ENCODE peak calls at places on chromosomes 11 and 22, in five cellular contexts. G is fibroblast of villous mesenchyme; O is naive thymus-derived CD4-positive, alpha-beta T cell; P is activated CD4-positive, CD25-positive, alpha-beta regulatory T cell; L is neural progenitor cell. A is an unnamed sample.

GRCh38 chr11:129814244-129814992 is 1.2 kb upstream of the TMEM45B start:
- DNase-seq in G (no peak), O (peak; percentile 84), P (peak; percentile 16), L (peak; percentile 6), A (peak; percentile 90)

GRCh38 chr22:30943368-30943767 is 25.2 kb downstream of the MORC2 start:
- DNase-seq in G (no peak), O (peak; percentile 79), P (peak; percentile 40), L (no peak), A (peak; percentile 59)

GRCh38 chr11:105738972-105739574 is 129.2 kb downstream of the GRIA4 start:
- DNase-seq in G (no peak), O (no peak), P (no peak), L (peak; percentile 22), A (no peak)

GRCh38 chr22:37457093-37457893 is 28.9 kb downstream of the MFNG start:
- DNase-seq in G (peak; percentile 53), O (peak; percentile 77), P (peak; percentile 68), L (peak; percentile 83), A (peak; percentile 93)

GRCh38 chr22:28023774-28024173 is 104.7 kb upstream of the PITPNB start:
- DNase-seq in G (no peak), O (no peak), P (no peak), L (no peak), A (no peak)

GRCh38 chr11:125214466-125215204 is 50.1 kb downstream of the PKNOX2 start:
- DNase-seq in G (peak; percentile 21), O (no peak), P (no peak), L (peak; percentile 47), A (no peak)

GRCh38 chr22:32661737-32662586 is 139.5 kb upstream of the TIMP3 start:
- DNase-seq in G (peak; percentile 89), O (no peak), P (no peak), L (no peak), A (no peak)

GRCh38 chr22:37195921-37196320 is 7.9 kb upstream of the C1QTNF6 start:
- DNase-seq in G (peak; percentile 52), O (no peak), P (no peak), L (no peak), A (no peak)

GRCh38 chr22:22880645-22881044 is 7.0 kb upstream of the IGLL5 start:
- DNase-seq in G (no peak), O (no peak), P (no peak), L (no peak), A (no peak)

GRCh38 chr11:132535830-132536229 is 996.5 kb downstream of the OPCML start:
- DNase-seq in G (no peak), O (no peak), P (no peak), L (no peak), A (no peak)

GRCh38 chr11:65479184-65480145 is 19.4 kb upstream of the MALAT1 start:
- DNase-seq in G (peak; percentile 99), O (no peak), P (no peak), L (peak; percentile 74), A (no peak)

GRCh38 chr11:38302564-38302963 is 1704.5 kb upstream of the RAG2 start:
- DNase-seq in G (no peak), O (no peak), P (no peak), L (no peak), A (no peak)

GRCh38 chr11:124938206-124938765 is 2.4 kb upstream of the HEPACAM start:
- DNase-seq in G (peak; percentile 33), O (no peak), P (no peak), L (no peak), A (no peak)

GRCh38 chr11:77669848-77670511 is 32.4 kb upstream of the CLNS1A start:
- DNase-seq in G (peak; percentile 50), O (no peak), P (no peak), L (no peak), A (no peak)

GRCh38 chr11:2419638-2420501 is 19.3 kb downstream of the TSSC4 start:
- DNase-seq in G (peak; percentile 78), O (peak; percentile 40), P (no peak), L (peak; percentile 90), A (peak; percentile 72)

GRCh38 chr22:30312053-30312452 is 14.7 kb downstream of the TBC1D10A start:
- DNase-seq in G (peak; percentile 85), O (no peak), P (no peak), L (no peak), A (peak; percentile 67)

GRCh38 chr11:123582992-123583504 is 71.4 kb downstream of the SCN3B start:
- DNase-seq in G (no peak), O (no peak), P (no peak), L (no peak), A (no peak)

A was measured in activated naive CD4-positive, alpha-beta T cell treated with anti-CD3 and anti-CD28 coated beads for 36 hours.